ENCODE peak calls at places on chromosomes 4 and X, in ten cellular contexts. K, D, B, M, P, X, Q, O, A and L are unnamed samples.

GRCh38 chrX:104113237-104113965 is 1.1 kb downstream of the ZCCHC18 start:
- DNase-seq in K (peak; percentile 28), D (peak; percentile 60), B (no peak), M (peak; percentile 18), P (no peak), X (peak; percentile 27), Q (no peak), O (no peak), A (peak; percentile 60), L (no peak)

GRCh38 chrX:68650491-68650890 is 3.0 kb downstream of the STARD8 start:
- DNase-seq in K (no peak), D (no peak), B (no peak), M (no peak), P (no peak), X (no peak), Q (no peak), O (no peak), A (peak; percentile 39), L (peak; percentile 4)

GRCh38 chr4:158809611-158810486 is 41.0 kb downstream of the FNIP2 start:
- DNase-seq in K (no peak), D (no peak), B (no peak), M (no peak), P (no peak), X (no peak), Q (peak; percentile 13), O (no peak), A (peak; percentile 77), L (peak; percentile 92)

GRCh38 chrX:9134341-9134740 is 100.4 kb upstream of the FAM9B start:
- DNase-seq in K (no peak), D (no peak), B (no peak), M (no peak), P (no peak), X (no peak), Q (no peak), O (no peak), A (no peak), L (no peak)

GRCh38 chrX:13898084-13898483 is 81.2 kb upstream of the GPM6B start:
- DNase-seq in K (peak; percentile 82), D (no peak), B (no peak), M (no peak), P (no peak), X (no peak), Q (no peak), O (no peak), A (peak; percentile 4), L (no peak)

GRCh38 chr4:114758066-114758465 is 159.5 kb downstream of the UGT8 start:
- DNase-seq in K (no peak), D (no peak), B (no peak), M (no peak), P (no peak), X (no peak), Q (no peak), O (no peak), A (no peak), L (no peak)

GRCh38 chr4:113738251-113738650 is 23.3 kb downstream of the CAMK2D start:
- DNase-seq in K (peak; percentile 74), D (no peak), B (no peak), M (no peak), P (peak; percentile 65), X (no peak), Q (no peak), O (no peak), A (no peak), L (peak; percentile 54)

GRCh38 chr4:121633642-121634041 is 63.1 kb downstream of the ANXA5 start:
- DNase-seq in K (no peak), D (no peak), B (no peak), M (no peak), P (no peak), X (no peak), Q (no peak), O (no peak), A (no peak), L (no peak)

GRCh38 chr4:4200624-4201023 is 26.1 kb downstream of the OTOP1 start:
- DNase-seq in K (no peak), D (no peak), B (no peak), M (no peak), P (no peak), X (no peak), Q (no peak), O (no peak), A (no peak), L (no peak)

GRCh38 chr4:56655627-56656345 is 25.3 kb downstream of the HOPX start:
- DNase-seq in K (no peak), D (no peak), B (no peak), M (no peak), P (no peak), X (no peak), Q (no peak), O (no peak), A (no peak), L (no peak)

GRCh38 chr4:153188966-153189801 is 15.1 kb upstream of the TRIM2 start:
- DNase-seq in K (no peak), D (no peak), B (no peak), M (no peak), P (no peak), X (no peak), Q (no peak), O (no peak), A (peak; percentile 63), L (no peak)

GRCh38 chr4:11635336-11635735 is 206.6 kb upstream of the HS3ST1 start:
- DNase-seq in K (peak; percentile 6), D (no peak), B (no peak), M (no peak), P (peak; percentile 50), X (no peak), Q (no peak), O (no peak), A (peak; percentile 73), L (no peak)

GRCh38 chr4:3376266-3376665 is 65.5 kb upstream of the HGFAC start:
- DNase-seq in K (no peak), D (no peak), B (no peak), M (no peak), P (no peak), X (no peak), Q (no peak), O (no peak), A (no peak), L (no peak)

GRCh38 chr4:146222313-146222712 is 8.0 kb downstream of the REELD1 start:
- DNase-seq in K (no peak), D (no peak), B (no peak), M (no peak), P (no peak), X (no peak), Q (no peak), O (no peak), A (peak; percentile 79), L (no peak)

GRCh38 chr4:109915385-109916002 is 2.8 kb downstream of the EGF start:
- DNase-seq in K (no peak), D (no peak), B (no peak), M (no peak), P (no peak), X (no peak), Q (no peak), O (no peak), A (no peak), L (no peak)

GRCh38 chrX:9670136-9670905 is 95.3 kb downstream of the GPR143 start:
- DNase-seq in K (peak; percentile 59), D (no peak), B (peak; percentile 30), M (no peak), P (no peak), X (no peak), Q (no peak), O (no peak), A (no peak), L (peak; percentile 45)

GRCh38 chr4:141119071-141119470 is 14.2 kb downstream of the RNF150 start:
- DNase-seq in K (no peak), D (no peak), B (no peak), M (no peak), P (no peak), X (no peak), Q (no peak), O (no peak), A (no peak), L (no peak)

GRCh38 chrX:27966955-27967354 is 14.3 kb downstream of the DCAF8L1 start:
- DNase-seq in K (peak; percentile 67), D (no peak), B (no peak), M (no peak), P (no peak), X (no peak), Q (peak; percentile 22), O (no peak), A (no peak), L (no peak)

GRCh38 chr4:140240237-140240636 is 86.3 kb upstream of the MAML3 start:
- DNase-seq in K (no peak), D (no peak), B (no peak), M (no peak), P (no peak), X (no peak), Q (no peak), O (no peak), A (no peak), L (no peak)